ENCODE peak calls at places on chromosomes 13 and 19, in nine cellular contexts. One of them, this sample, is unnamed.

GRCh38 chr13:21812192-21812626 is 141.3 kb downstream of the FGF9 start:
- DNase-seq in psoas muscle: no peak
- DNase-seq in cardiac muscle cell: peak; percentile 6
- DNase-seq in PC-3: no peak
- DNase-seq in brain microvascular endothelial cell: no peak
- DNase-seq in choroid plexus epithelial cell: no peak
- DNase-seq in cardiac fibroblast: no peak
- DNase-seq in CD8-positive, alpha-beta T cell: no peak
- DNase-seq in right lobe of liver: no peak
- DNase-seq in this sample: no peak

GRCh38 chr13:51271528-51272070 is 49.4 kb downstream of the FAM124A start:
- DNase-seq in psoas muscle: no peak
- DNase-seq in cardiac muscle cell: no peak
- DNase-seq in PC-3: no peak
- DNase-seq in brain microvascular endothelial cell: no peak
- DNase-seq in choroid plexus epithelial cell: no peak
- DNase-seq in cardiac fibroblast: peak; percentile 4
- DNase-seq in CD8-positive, alpha-beta T cell: no peak
- DNase-seq in right lobe of liver: no peak
- DNase-seq in this sample: peak; percentile 69

GRCh38 chr13:78524936-78525335 is 78.4 kb downstream of the POU4F1 start:
- DNase-seq in psoas muscle: no peak
- DNase-seq in cardiac muscle cell: no peak
- DNase-seq in PC-3: no peak
- DNase-seq in brain microvascular endothelial cell: no peak
- DNase-seq in choroid plexus epithelial cell: no peak
- DNase-seq in cardiac fibroblast: no peak
- DNase-seq in CD8-positive, alpha-beta T cell: no peak
- DNase-seq in right lobe of liver: no peak
- DNase-seq in this sample: no peak

GRCh38 chr13:112877976-112878955 is 90.7 kb upstream of the MCF2L start:
- DNase-seq in psoas muscle: no peak
- DNase-seq in cardiac muscle cell: no peak
- DNase-seq in PC-3: no peak
- DNase-seq in brain microvascular endothelial cell: no peak
- DNase-seq in choroid plexus epithelial cell: no peak
- DNase-seq in cardiac fibroblast: no peak
- DNase-seq in CD8-positive, alpha-beta T cell: no peak
- DNase-seq in right lobe of liver: no peak
- DNase-seq in this sample: no peak

GRCh38 chr13:46575321-46575721 is 22.4 kb downstream of the LRCH1 start:
- DNase-seq in psoas muscle: no peak
- DNase-seq in cardiac muscle cell: no peak
- DNase-seq in PC-3: no peak
- DNase-seq in brain microvascular endothelial cell: no peak
- DNase-seq in choroid plexus epithelial cell: peak; percentile 60
- DNase-seq in cardiac fibroblast: peak; percentile 47
- DNase-seq in CD8-positive, alpha-beta T cell: no peak
- DNase-seq in right lobe of liver: no peak
- DNase-seq in this sample: peak; percentile 73

GRCh38 chr13:76792680-76793334 is 93.4 kb downstream of the KCTD12 start:
- DNase-seq in psoas muscle: no peak
- DNase-seq in cardiac muscle cell: no peak
- DNase-seq in PC-3: peak; percentile 43
- DNase-seq in brain microvascular endothelial cell: peak; percentile 86
- DNase-seq in choroid plexus epithelial cell: peak; percentile 87
- DNase-seq in cardiac fibroblast: peak; percentile 83
- DNase-seq in CD8-positive, alpha-beta T cell: no peak
- DNase-seq in right lobe of liver: no peak
- DNase-seq in this sample: peak; percentile 81

GRCh38 chr19:32818536-32818935 is 51.0 kb downstream of the SLC7A9 start:
- DNase-seq in psoas muscle: no peak
- DNase-seq in cardiac muscle cell: no peak
- DNase-seq in PC-3: no peak
- DNase-seq in brain microvascular endothelial cell: no peak
- DNase-seq in choroid plexus epithelial cell: no peak
- DNase-seq in cardiac fibroblast: no peak
- DNase-seq in CD8-positive, alpha-beta T cell: no peak
- DNase-seq in right lobe of liver: no peak
- DNase-seq in this sample: no peak

GRCh38 chr19:49333426-49334288 is 1.5 kb upstream of the CD37 start:
- DNase-seq in psoas muscle: no peak
- DNase-seq in cardiac muscle cell: no peak
- DNase-seq in PC-3: no peak
- DNase-seq in brain microvascular endothelial cell: no peak
- DNase-seq in choroid plexus epithelial cell: no peak
- DNase-seq in cardiac fibroblast: peak; percentile 27
- DNase-seq in CD8-positive, alpha-beta T cell: peak; percentile 84
- DNase-seq in right lobe of liver: peak; percentile 52
- DNase-seq in this sample: peak; percentile 40

DNA sequence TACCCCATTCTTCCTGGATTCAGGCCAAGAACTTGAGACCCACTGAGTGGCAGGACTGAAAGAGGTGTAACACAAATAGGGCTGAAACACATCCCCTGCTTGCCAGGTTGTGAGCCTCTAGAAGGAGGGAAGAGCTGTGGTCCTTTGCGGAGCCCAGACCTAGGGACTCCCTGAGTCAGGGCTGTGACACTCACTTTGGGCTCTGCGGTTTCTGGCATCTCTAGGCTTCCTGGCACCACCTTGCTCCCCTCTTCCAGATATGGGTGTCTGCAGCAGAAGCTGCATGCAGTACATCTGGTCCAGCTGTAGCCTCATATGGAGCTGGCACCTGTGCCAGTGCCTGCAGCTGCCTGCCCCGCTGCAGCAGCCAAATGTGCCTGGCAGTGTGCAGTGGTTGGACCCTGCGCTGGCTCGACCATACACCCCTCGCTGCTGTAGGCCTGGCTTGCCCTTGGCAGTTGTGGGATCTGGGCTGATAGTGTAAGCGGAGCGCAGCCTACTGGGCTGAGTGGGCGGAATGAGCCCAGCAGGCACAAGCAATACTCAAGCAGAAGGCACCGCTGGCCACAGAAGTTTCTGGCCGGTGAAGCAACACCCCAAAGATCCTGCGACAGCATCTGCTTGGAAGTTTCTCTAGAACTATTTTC is 290.4 kb downstream of the SLITRK6 start:
- DNase-seq in psoas muscle: no peak
- DNase-seq in cardiac muscle cell: peak; percentile 2
- DNase-seq in PC-3: no peak
- DNase-seq in brain microvascular endothelial cell: peak; percentile 36
- DNase-seq in choroid plexus epithelial cell: peak; percentile 63
- DNase-seq in cardiac fibroblast: no peak
- DNase-seq in CD8-positive, alpha-beta T cell: no peak
- DNase-seq in right lobe of liver: no peak
- DNase-seq in this sample: peak; percentile 11
- TF ChIP-seq CTCF in psoas muscle: no peak
- TF ChIP-seq CTCF in cardiac muscle cell: no peak
- TF ChIP-seq CTCF in PC-3: no peak
- TF ChIP-seq CTCF in brain microvascular endothelial cell: no peak
- TF ChIP-seq CTCF in choroid plexus epithelial cell: peak; percentile 27
- TF ChIP-seq CTCF in cardiac fibroblast: no peak
- TF ChIP-seq CTCF in CD8-positive, alpha-beta T cell: no peak
- TF ChIP-seq CTCF in right lobe of liver: no peak
- TF ChIP-seq CTCF in this sample: no peak

GRCh38 chr19:1882786-1883692 is 2.3 kb downstream of the ABHD17A start:
- DNase-seq in psoas muscle: no peak
- DNase-seq in cardiac muscle cell: no peak
- DNase-seq in PC-3: no peak
- DNase-seq in brain microvascular endothelial cell: no peak
- DNase-seq in choroid plexus epithelial cell: no peak
- DNase-seq in cardiac fibroblast: no peak
- DNase-seq in CD8-positive, alpha-beta T cell: peak; percentile 50
- DNase-seq in right lobe of liver: no peak
- DNase-seq in this sample: no peak

GRCh38 chr19:1880611-1881392 is 4.5 kb downstream of the ABHD17A start:
- DNase-seq in psoas muscle: no peak
- DNase-seq in cardiac muscle cell: no peak
- DNase-seq in PC-3: no peak
- DNase-seq in brain microvascular endothelial cell: no peak
- DNase-seq in choroid plexus epithelial cell: no peak
- DNase-seq in cardiac fibroblast: no peak
- DNase-seq in CD8-positive, alpha-beta T cell: peak; percentile 50
- DNase-seq in right lobe of liver: no peak
- DNase-seq in this sample: no peak

GRCh38 chr19:1883784-1884183 is 1.5 kb downstream of the ABHD17A start:
- DNase-seq in psoas muscle: no peak
- DNase-seq in cardiac muscle cell: no peak
- DNase-seq in PC-3: no peak
- DNase-seq in brain microvascular endothelial cell: no peak
- DNase-seq in choroid plexus epithelial cell: no peak
- DNase-seq in cardiac fibroblast: no peak
- DNase-seq in CD8-positive, alpha-beta T cell: peak; percentile 53
- DNase-seq in right lobe of liver: no peak
- DNase-seq in this sample: no peak

GRCh38 chr19:1884291-1884718 is 991 bp downstream of the ABHD17A start:
- DNase-seq in psoas muscle: no peak
- DNase-seq in cardiac muscle cell: no peak
- DNase-seq in PC-3: no peak
- DNase-seq in brain microvascular endothelial cell: no peak
- DNase-seq in choroid plexus epithelial cell: no peak
- DNase-seq in cardiac fibroblast: no peak
- DNase-seq in CD8-positive, alpha-beta T cell: peak; percentile 63
- DNase-seq in right lobe of liver: no peak
- DNase-seq in this sample: no peak

DNA sequence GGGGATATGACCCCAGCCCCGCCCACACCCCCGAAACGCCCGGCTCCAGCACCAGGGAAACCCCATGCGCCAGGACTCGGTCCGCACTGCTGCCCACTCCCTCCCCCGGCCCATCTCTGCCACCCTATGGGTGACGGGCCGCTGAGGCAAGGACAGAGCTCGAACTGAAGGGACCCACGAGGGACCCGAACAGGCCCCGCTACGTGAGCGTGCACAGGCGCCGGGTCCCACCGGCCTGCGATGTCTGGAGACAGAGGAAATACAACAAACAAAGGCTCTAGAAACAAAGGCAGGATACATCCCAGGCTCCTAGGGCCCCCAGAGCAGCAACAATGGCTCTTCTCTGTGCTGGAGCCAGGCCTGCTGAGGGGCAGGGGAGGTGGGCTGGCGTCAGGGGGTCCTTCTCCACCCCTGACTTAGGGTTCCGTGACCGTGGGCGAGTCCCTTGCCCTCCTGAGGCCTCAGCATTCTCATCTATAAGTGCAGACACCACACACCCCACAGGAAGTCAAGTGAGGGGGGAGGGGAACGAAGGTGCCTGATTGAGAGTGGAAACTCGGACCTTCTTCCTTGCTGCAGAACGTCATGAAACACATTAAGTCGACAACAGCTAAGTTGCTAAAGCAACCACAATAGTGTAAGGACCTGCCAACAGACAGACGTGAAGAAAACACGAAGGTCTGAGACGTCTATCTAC is 3.1 kb downstream of the ABHD17A start:
- DNase-seq in psoas muscle: no peak
- DNase-seq in cardiac muscle cell: peak; percentile 43
- DNase-seq in PC-3: no peak
- DNase-seq in brain microvascular endothelial cell: no peak
- DNase-seq in choroid plexus epithelial cell: no peak
- DNase-seq in cardiac fibroblast: no peak
- DNase-seq in CD8-positive, alpha-beta T cell: peak; percentile 83
- DNase-seq in right lobe of liver: no peak
- DNase-seq in this sample: no peak
- H3K4me3 ChIP-seq in psoas muscle: peak overlapping the region; percentile 97
- H3K4me3 ChIP-seq in cardiac muscle cell: no peak overlapping the region
- H3K4me3 ChIP-seq in PC-3: no peak overlapping the region
- H3K4me3 ChIP-seq in brain microvascular endothelial cell: no peak overlapping the region
- H3K4me3 ChIP-seq in choroid plexus epithelial cell: no peak overlapping the region
- H3K4me3 ChIP-seq in cardiac fibroblast: no peak overlapping the region
- H3K4me3 ChIP-seq in CD8-positive, alpha-beta T cell: peak overlapping the region; percentile 77
- H3K4me3 ChIP-seq in right lobe of liver: no peak overlapping the region
- H3K4me3 ChIP-seq in this sample: no peak overlapping the region

GRCh38 chr13:95497307-95497943 is 55.1 kb upstream of the CLDN10 start:
- DNase-seq in psoas muscle: no peak
- DNase-seq in cardiac muscle cell: no peak
- DNase-seq in PC-3: no peak
- DNase-seq in brain microvascular endothelial cell: no peak
- DNase-seq in choroid plexus epithelial cell: no peak
- DNase-seq in cardiac fibroblast: no peak
- DNase-seq in CD8-positive, alpha-beta T cell: no peak
- DNase-seq in right lobe of liver: no peak
- DNase-seq in this sample: no peak

GRCh38 chr13:95498886-95499285 is 53.6 kb upstream of the CLDN10 start:
- DNase-seq in psoas muscle: no peak
- DNase-seq in cardiac muscle cell: no peak
- DNase-seq in PC-3: no peak
- DNase-seq in brain microvascular endothelial cell: no peak
- DNase-seq in choroid plexus epithelial cell: no peak
- DNase-seq in cardiac fibroblast: no peak
- DNase-seq in CD8-positive, alpha-beta T cell: no peak
- DNase-seq in right lobe of liver: no peak
- DNase-seq in this sample: no peak

GRCh38 chr13:95496485-95496884 is 56.0 kb upstream of the CLDN10 start:
- DNase-seq in psoas muscle: no peak
- DNase-seq in cardiac muscle cell: no peak
- DNase-seq in PC-3: no peak
- DNase-seq in brain microvascular endothelial cell: no peak
- DNase-seq in choroid plexus epithelial cell: no peak
- DNase-seq in cardiac fibroblast: no peak
- DNase-seq in CD8-positive, alpha-beta T cell: no peak
- DNase-seq in right lobe of liver: no peak
- DNase-seq in this sample: no peak

GRCh38 chr13:95492044-95492801 is 60.3 kb upstream of the CLDN10 start:
- DNase-seq in psoas muscle: no peak
- DNase-seq in cardiac muscle cell: no peak
- DNase-seq in PC-3: peak; percentile 32
- DNase-seq in brain microvascular endothelial cell: no peak
- DNase-seq in choroid plexus epithelial cell: no peak
- DNase-seq in cardiac fibroblast: no peak
- DNase-seq in CD8-positive, alpha-beta T cell: no peak
- DNase-seq in right lobe of liver: no peak
- DNase-seq in this sample: no peak

DNA sequence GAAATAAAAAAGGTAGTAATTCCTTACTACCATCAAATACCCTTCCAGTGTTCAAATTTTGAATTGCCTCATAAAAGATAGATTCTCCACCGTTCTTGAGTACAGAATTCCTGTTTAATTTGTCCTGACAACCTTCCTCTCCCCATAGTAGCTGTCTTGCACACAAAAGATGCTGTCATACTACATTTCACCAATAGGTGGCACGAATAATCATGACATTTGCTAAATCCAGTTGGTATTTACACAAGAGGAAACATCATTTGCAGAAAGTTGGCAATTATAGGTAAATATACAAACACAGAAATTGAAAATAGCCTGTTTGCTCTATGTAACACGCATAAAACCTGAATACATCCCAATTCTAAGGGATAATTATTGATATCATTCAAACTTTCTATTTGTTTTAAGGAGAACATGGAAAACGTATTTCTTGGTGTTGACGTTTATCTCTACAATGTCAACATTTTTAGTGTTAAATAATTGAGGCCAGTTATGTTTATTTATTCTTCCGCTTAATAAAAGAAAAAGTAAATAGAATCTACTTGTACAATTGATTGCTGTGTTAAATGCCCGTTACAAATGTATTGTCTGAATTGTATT is 58.3 kb upstream of the CLDN10 start:
- DNase-seq in psoas muscle: no peak
- DNase-seq in cardiac muscle cell: peak; percentile 65
- DNase-seq in PC-3: peak; percentile 83
- DNase-seq in brain microvascular endothelial cell: peak; percentile 59
- DNase-seq in choroid plexus epithelial cell: peak; percentile 86
- DNase-seq in cardiac fibroblast: peak; percentile 87
- DNase-seq in CD8-positive, alpha-beta T cell: no peak
- DNase-seq in right lobe of liver: no peak
- DNase-seq in this sample: peak; percentile 72
- TF ChIP-seq CTCF in psoas muscle: peak; percentile 77
- TF ChIP-seq CTCF in cardiac muscle cell: peak; percentile 74
- TF ChIP-seq CTCF in PC-3: peak; percentile 77
- TF ChIP-seq CTCF in brain microvascular endothelial cell: peak; percentile 65
- TF ChIP-seq CTCF in choroid plexus epithelial cell: peak; percentile 70
- TF ChIP-seq CTCF in cardiac fibroblast: peak; percentile 76
- TF ChIP-seq CTCF in CD8-positive, alpha-beta T cell: peak; percentile 85
- TF ChIP-seq CTCF in right lobe of liver: peak; percentile 65
- TF ChIP-seq CTCF in this sample: peak; percentile 78

GRCh38 chr19:18415177-18415867 is 3.9 kb upstream of the SSBP4 start:
- DNase-seq in psoas muscle: peak; percentile 78
- DNase-seq in cardiac muscle cell: no peak
- DNase-seq in PC-3: no peak
- DNase-seq in brain microvascular endothelial cell: peak; percentile 76
- DNase-seq in choroid plexus epithelial cell: peak; percentile 85
- DNase-seq in cardiac fibroblast: peak; percentile 80
- DNase-seq in CD8-positive, alpha-beta T cell: no peak
- DNase-seq in right lobe of liver: peak; percentile 60
- DNase-seq in this sample: peak; percentile 90
- H3K4me3 ChIP-seq in psoas muscle: peak overlapping the region; percentile 49
- H3K4me3 ChIP-seq in cardiac muscle cell: no peak overlapping the region
- H3K4me3 ChIP-seq in PC-3: no peak overlapping the region
- H3K4me3 ChIP-seq in brain microvascular endothelial cell: peak overlapping the region; percentile 35
- H3K4me3 ChIP-seq in choroid plexus epithelial cell: peak overlapping the region; percentile 49
- H3K4me3 ChIP-seq in cardiac fibroblast: peak overlapping the region; percentile 48
- H3K4me3 ChIP-seq in CD8-positive, alpha-beta T cell: peak overlapping the region; percentile 23
- H3K4me3 ChIP-seq in right lobe of liver: peak overlapping the region; percentile 11
- H3K4me3 ChIP-seq in this sample: peak overlapping the region; percentile 43